ENCODE peak calls at places on chromosomes 5 and 9, in four cellular contexts. T is PC-9, P is A673, S is fibroblast of lung. Z is an unnamed sample. For H3K4me1, the result is how much of the 10 kb centered on the place peaks cover.

GRCh38 chr9:93082841-93083411 is 13.1 kb upstream of the CARD19 start:
- DNase-seq in T (no peak), P (no peak), S (no peak), Z (no peak)

GRCh38 chr9:20040991-20041606 is 252.3 kb upstream of the SLC24A2 start:
- DNase-seq in T (no peak), S (peak), P (peak), Z (no peak)

GRCh38 chr9:22045423-22045822 is 36.3 kb upstream of the CDKN2B start:
- DNase-seq in S (no peak), P (no peak), T (no peak), Z (no peak)

GRCh38 chr5:40716000-40716399 is 36.3 kb downstream of the PTGER4 start:
- DNase-seq in T (no peak), P (peak), S (peak), Z (peak)

GRCh38 chr9:106980551-106981101 is 117.7 kb downstream of the ZNF462 start:
- DNase-seq in P (no peak), S (no peak), T (no peak), Z (no peak)

GRCh38 chr5:92835712-92836111 is 745.3 kb downstream of the NR2F1-AS1 start:
- DNase-seq in P (no peak), S (peak), T (no peak), Z (no peak)

GRCh38 chr5:175216991-175217390 is 227.0 kb downstream of the DRD1 start:
- DNase-seq in S (peak), T (peak), P (no peak), Z (no peak)

GRCh38 chr5:15621094-15621493 is 121.1 kb downstream of the FBXL7 start:
- DNase-seq in T (no peak), P (no peak), S (no peak), Z (no peak)

GRCh38 chr9:91843093-91843492 is 106.9 kb downstream of the ROR2 start:
- DNase-seq in T (no peak), P (no peak), S (no peak), Z (no peak)

GRCh38 chr9:121026260-121026691 is 23.8 kb downstream of the C5 start:
- DNase-seq in P (no peak), S (no peak), T (peak), Z (no peak)

GRCh38 chr5:115366223-115366622 is 69.8 kb upstream of the CCDC112 start:
- DNase-seq in S (peak), P (peak), T (peak), Z (no peak)

GRCh38 chr5:139770722-139771121 is 24.9 kb upstream of the PSD2 start:
- DNase-seq in T (no peak), S (no peak), P (no peak), Z (no peak)

GRCh38 chr5:179023528-179024189 is at the start of gene ZNF879:
- DNase-seq in P (peak), S (peak), T (peak), Z (peak)

GRCh38 chr9:14158911-14159310 is 155.0 kb downstream of the NFIB start:
- DNase-seq in S (peak), T (no peak), P (no peak), Z (no peak)

GRCh38 chr9:33868430-33869000 is 51.6 kb downstream of the UBE2R2 start:
- DNase-seq in T (no peak), S (peak), P (no peak), Z (no peak)

GRCh38 chr5:32443145-32443540 is 1.4 kb downstream of the ZFR start:
- DNase-seq in S (peak), P (no peak), T (peak), Z (peak)

GRCh38 chr5:132074772-132075718 is 1.5 kb downstream of the CSF2 start:
- DNase-seq in P (no peak), S (no peak), T (no peak), Z (no peak)

GRCh38 chr9:127923771-127924170 is 6.8 kb downstream of the PIP5KL1 start:
- DNase-seq in P (no peak), S (peak), T (peak), Z (no peak)

GRCh38 chr9:128920381-128921058 is at the start of gene PHYHD1:
- DNase-seq in S (peak), P (peak), T (no peak), Z (no peak)

GRCh38 chr9:127963359-127964064 is 17.3 kb downstream of the EEIG1 start:
- DNase-seq in T (no peak), P (no peak), S (no peak), Z (no peak)

GRCh38 chr5:19179561-19179960 is 808.4 kb downstream of the CDH18 start:
- DNase-seq in T (no peak), P (no peak), S (no peak), Z (no peak)

DNA sequence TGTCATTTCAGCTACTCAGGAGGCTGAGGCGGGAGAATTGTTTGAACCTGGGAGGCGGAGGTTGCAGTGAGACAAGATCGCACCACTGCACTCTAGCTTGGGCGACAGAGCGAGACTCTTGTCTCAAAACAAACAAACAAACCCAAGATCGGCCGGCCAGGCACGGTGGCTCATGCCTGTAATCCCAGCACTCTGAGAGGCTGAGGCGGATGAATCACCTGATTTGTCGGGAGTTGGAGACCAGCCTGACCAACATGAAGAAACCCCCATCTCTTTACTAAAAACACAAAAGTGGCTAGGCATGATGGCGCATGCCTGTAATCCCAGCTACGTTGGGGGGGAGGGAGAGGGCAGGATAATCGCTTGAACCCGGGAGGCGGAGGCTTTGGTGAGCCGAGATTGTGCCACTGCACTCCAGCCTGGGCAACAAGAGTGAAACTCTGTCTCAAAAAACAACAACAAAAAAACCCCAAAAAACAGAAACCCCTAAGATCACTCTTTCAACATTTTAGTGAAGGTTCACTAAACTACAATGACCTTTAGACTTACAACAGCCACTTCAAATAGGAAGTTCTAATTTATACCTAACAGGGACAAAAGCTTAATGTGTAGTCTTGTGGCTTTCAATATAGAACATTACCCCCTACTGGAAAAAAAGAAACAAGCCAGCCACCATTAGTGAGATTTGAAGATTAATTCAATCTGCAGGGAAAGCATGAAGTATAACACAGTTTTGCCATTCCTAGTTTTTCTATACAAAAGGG is 7.0 kb downstream of the HSPA9 start:
- DNase-seq in P (no peak), T (no peak), S (no peak), Z (no peak)
- H3K4me1 ChIP-seq in P (under half), T (under half), S (under half), Z (under half)

GRCh38 chr9:124503713-124504529 is 3.3 kb downstream of the NR5A1 start:
- DNase-seq in P (peak), S (no peak), T (no peak), Z (peak)

GRCh38 chr9:124506433-124506832 is 766 bp downstream of the NR5A1 start:
- DNase-seq in T (no peak), S (no peak), P (no peak), Z (no peak)

GRCh38 chr9:124505901-124506346 is 1.3 kb downstream of the NR5A1 start:
- DNase-seq in T (no peak), S (no peak), P (no peak), Z (peak)

GRCh38 chr9:124504530-124505005 is 2.6 kb downstream of the NR5A1 start:
- DNase-seq in P (no peak), T (no peak), S (no peak), Z (peak)

GRCh38 chr9:124505006-124505900 is 1.9 kb downstream of the NR5A1 start:
- DNase-seq in P (no peak), S (no peak), T (no peak), Z (peak)
- TF ChIP-seq EZH2 in P (peak), S (peak), T (no peak), Z (no peak)

GRCh38 chr5:56319281-56320242 is 86.4 kb upstream of the ANKRD55 start:
- DNase-seq in S (peak), P (peak), T (no peak), Z (no peak)
- H3K4me3 ChIP-seq in S (no peak), P (no peak), T (no peak), Z (no peak)

GRCh38 chr5:76475358-76475757 is 72.3 kb downstream of the IQGAP2 start:
- DNase-seq in P (no peak), S (no peak), T (no peak), Z (peak)
- H3K4me1 ChIP-seq in P (under half), S (under half), T (under half), Z (under half)

GRCh38 chr5:141758316-141758965 is 76.4 kb upstream of the ARAP3 start:
- DNase-seq in P (peak), T (no peak), S (no peak), Z (peak)

GRCh38 chr5:141756196-141756595 is 74.2 kb upstream of the ARAP3 start:
- DNase-seq in T (no peak), S (no peak), P (no peak), Z (no peak)

GRCh38 chr5:141753971-141754713 is 72.1 kb upstream of the ARAP3 start:
- DNase-seq in S (peak), P (peak), T (peak), Z (peak)

GRCh38 chr5:141757402-141757801 is 75.4 kb upstream of the ARAP3 start:
- DNase-seq in P (no peak), T (peak), S (peak), Z (peak)

DNA sequence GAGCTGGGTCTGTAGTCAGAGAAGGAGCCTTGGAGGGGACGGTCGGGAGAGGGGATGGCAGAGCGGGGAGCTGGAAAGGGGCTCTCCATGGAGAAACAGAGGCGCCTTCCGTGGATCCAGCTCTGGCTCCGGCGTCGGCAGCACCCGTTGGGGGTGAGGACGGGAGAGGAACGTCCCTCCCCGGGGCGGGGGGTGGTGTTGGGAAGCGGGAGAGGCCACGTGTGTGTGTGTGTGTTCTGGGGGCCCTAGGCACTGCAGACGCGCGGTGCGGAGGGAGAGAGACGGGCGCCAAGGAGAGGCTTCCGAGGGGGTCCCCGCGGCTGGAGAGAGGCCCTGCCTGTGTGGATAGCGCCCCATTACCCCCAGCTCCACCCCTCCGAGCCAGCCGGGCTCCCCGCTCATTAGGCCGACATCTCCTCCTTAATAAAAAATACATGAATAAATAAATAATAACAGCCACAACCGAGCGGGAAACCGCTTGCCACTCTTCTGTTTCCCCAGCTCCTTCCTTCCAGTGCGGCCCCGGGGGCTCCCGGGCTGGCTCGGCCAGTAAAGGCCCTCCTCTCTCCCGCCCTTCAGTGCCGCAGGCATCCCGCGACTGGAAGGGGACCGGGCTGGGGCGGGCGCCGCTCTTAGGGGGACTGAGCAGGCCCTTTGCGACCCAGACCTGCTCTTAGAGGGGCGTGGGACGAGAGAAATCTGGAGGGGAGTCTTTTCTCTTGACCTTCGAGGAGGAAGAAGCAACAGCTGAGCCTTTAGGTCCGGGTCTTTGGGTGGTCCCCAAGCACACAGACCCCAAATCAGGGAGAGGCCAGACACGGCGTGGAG is 71.3 kb upstream of the ARAP3 start:
- DNase-seq in T (no peak), P (no peak), S (no peak), Z (peak)
- TF ChIP-seq EZH2 in T (no peak), P (peak), S (peak), Z (peak)

DNA sequence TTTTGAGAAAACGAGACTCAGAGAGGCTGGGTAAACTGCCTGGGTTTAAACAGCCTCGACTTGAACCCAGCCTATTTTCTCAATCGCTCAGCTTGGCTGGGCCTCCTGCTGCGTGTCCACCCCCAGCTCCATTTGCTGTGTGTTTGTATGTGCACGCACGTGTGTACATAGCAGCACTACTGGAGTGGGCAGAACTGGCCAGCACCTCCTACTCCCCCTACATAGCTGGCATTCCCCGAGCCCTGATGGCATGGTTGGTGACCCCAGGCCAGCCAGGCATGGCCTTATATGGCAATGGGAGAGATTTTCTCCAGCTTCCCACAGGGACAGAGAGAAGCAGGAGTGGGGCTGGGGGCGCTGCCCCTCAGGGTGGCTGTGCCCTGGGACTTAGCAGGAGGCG is 4.1 kb downstream of the AIF1L start:
- DNase-seq in T (no peak), P (no peak), S (no peak), Z (peak)
- H3K4me3 ChIP-seq in T (no peak), P (no peak), S (no peak), Z (no peak)

Z was measured in GM23338.